ENCODE peak calls at places on chromosome 5, in four cellular contexts. X is IMR-90, L is hepatocyte, U is K562. T is an unnamed sample.

GRCh38 chr5:42951847-42952411 is 88.2 kb downstream of the ANXA2R start:
- DNase-seq in L (no peak), U (no peak), X (peak; percentile 22), T (peak; percentile 64)

GRCh38 chr5:147859962-147860640 is 18.4 kb upstream of the SCGB3A2 start:
- DNase-seq in U (no peak), X (no peak), L (no peak), T (no peak)

GRCh38 chr5:73135429-73136276 is 15.3 kb downstream of the TMEM171 start:
- DNase-seq in U (peak; percentile 53), X (peak; percentile 42), L (peak; percentile 18), T (peak; percentile 38)

GRCh38 chr5:65459995-65460394 is 21.7 kb downstream of the ADAMTS6 start:
- DNase-seq in L (no peak), U (no peak), X (no peak), T (no peak)

GRCh38 chr5:30499402-30499801 is 694.1 kb upstream of the CDH6 start:
- DNase-seq in L (no peak), U (no peak), X (no peak), T (no peak)

GRCh38 chr5:84634256-84634655 is 249.6 kb upstream of the EDIL3 start:
- DNase-seq in U (no peak), L (no peak), X (peak; percentile 17), T (peak; percentile 27)

GRCh38 chr5:40932766-40933165 is 23.5 kb downstream of the C7 start:
- DNase-seq in L (no peak), U (no peak), X (no peak), T (no peak)

GRCh38 chr5:1983401-1983800 is 100.7 kb upstream of the IRX4 start:
- DNase-seq in X (no peak), U (no peak), L (no peak), T (no peak)

GRCh38 chr5:10111575-10111974 is 138.1 kb downstream of the ATPSCKMT start:
- DNase-seq in X (peak; percentile 54), U (peak; percentile 36), L (peak; percentile 69), T (peak; percentile 37)

GRCh38 chr5:100900796-100901731 is 2.0 kb downstream of the ST8SIA4 start:
- DNase-seq in L (peak; percentile 70), U (no peak), X (peak; percentile 15), T (peak; percentile 60)

GRCh38 chr5:10323588-10324488 is 16.1 kb upstream of the CMBL start:
- DNase-seq in U (peak; percentile 42), X (peak; percentile 29), L (no peak), T (no peak)

GRCh38 chr5:125412561-125413535 is 666.4 kb upstream of the ZNF608 start:
- DNase-seq in X (peak; percentile 91), L (peak; percentile 90), U (no peak), T (peak; percentile 94)

GRCh38 chr5:42228279-42228678 is 195.0 kb upstream of the GHR start:
- DNase-seq in L (no peak), X (no peak), U (no peak), T (no peak)

GRCh38 chr5:127934791-127935256 is 148.7 kb upstream of the SLC12A2 start:
- DNase-seq in L (peak; percentile 70), X (peak; percentile 63), U (no peak), T (peak; percentile 51)

GRCh38 chr5:181184845-181185216 is 20.2 kb downstream of the TRIM7 start:
- DNase-seq in U (no peak), X (no peak), L (no peak), T (no peak)

GRCh38 chr5:11903614-11904269 is 504 bp downstream of the CTNND2 start:
- DNase-seq in U (no peak), L (peak; percentile 86), X (no peak), T (no peak)

GRCh38 chr5:157132302-157132612 is 10.4 kb downstream of the MED7 start:
- DNase-seq in X (no peak), L (no peak), U (no peak), T (no peak)

GRCh38 chr5:15008476-15008875 is 136.9 kb upstream of the ANKH start:
- DNase-seq in L (peak; percentile 93), X (peak; percentile 98), U (no peak), T (peak; percentile 99)

GRCh38 chr5:55680353-55680752 is 31.8 kb downstream of the SLC38A9 start:
- DNase-seq in L (no peak), U (no peak), X (no peak), T (peak; percentile 11)

GRCh38 chr5:116887104-116887503 is 312.5 kb upstream of the SEMA6A start:
- DNase-seq in L (no peak), X (no peak), U (no peak), T (no peak)

GRCh38 chr5:145531038-145531734 is 304.0 kb downstream of the PRELID2 start:
- DNase-seq in U (no peak), L (peak; percentile 70), X (peak; percentile 83), T (peak; percentile 57)

GRCh38 chr5:85311536-85311935 is 926.9 kb upstream of the EDIL3 start:
- DNase-seq in U (no peak), L (no peak), X (no peak), T (no peak)

GRCh38 chr5:1386274-1386717 is 41.4 kb upstream of the CLPTM1L start:
- DNase-seq in L (peak; percentile 75), U (peak; percentile 38), X (no peak), T (peak; percentile 21)

GRCh38 chr5:138337685-138338410 is at the start of gene FAM53C:
- DNase-seq in L (peak; percentile 97), U (peak; percentile 56), X (peak; percentile 89), T (peak; percentile 95)

GRCh38 chr5:138339464-138339863 is 1.4 kb downstream of the FAM53C start:
- DNase-seq in X (no peak), L (no peak), U (no peak), T (no peak)

GRCh38 chr5:138338411-138339085 is 482 bp downstream of the FAM53C start:
- DNase-seq in U (peak; percentile 88), X (no peak), L (no peak), T (no peak)

GRCh38 chr5:138340008-138340407 is 1.9 kb downstream of the FAM53C start:
- DNase-seq in L (no peak), U (no peak), X (no peak), T (no peak)

GRCh38 chr5:138339086-138339456 is 1.0 kb downstream of the FAM53C start:
- DNase-seq in L (peak; percentile 44), U (no peak), X (no peak), T (no peak)
- H3K4me2 ChIP-seq in L (peak overlapping the region; percentile 98), U (peak overlapping the region; percentile 99), X (peak overlapping the region; percentile 99), T (peak overlapping the region; percentile 91)

GRCh38 chr5:6540111-6540830 is 91.6 kb downstream of the UBE2QL1 start:
- DNase-seq in U (no peak), X (peak; percentile 56), L (no peak), T (no peak)
- H3K27me3 ChIP-seq in U (peaks cover 9% of the 10 kb centered on the region), X (no peaks in the 10 kb centered on the region), L (no peaks in the 10 kb centered on the region), T (no peaks in the 10 kb centered on the region)

GRCh38 chr5:95957804-95958203 is 3.8 kb downstream of the ELL2 start:
- DNase-seq in U (no peak), X (no peak), L (no peak), T (no peak)
- H3K4me2 ChIP-seq in U (peak overlapping the region; percentile 84), X (peak overlapping the region; percentile 87), L (peak overlapping the region; percentile 83), T (peak overlapping the region; percentile 78)

GRCh38 chr5:135546912-135547311 is 11.1 kb upstream of the NEUROG1 start:
- DNase-seq in U (no peak), X (no peak), L (no peak), T (no peak)

GRCh38 chr5:135545115-135545514 is 9.4 kb upstream of the NEUROG1 start:
- DNase-seq in U (no peak), L (no peak), X (no peak), T (no peak)

GRCh38 chr5:135546014-135546413 is 10.2 kb upstream of the NEUROG1 start:
- DNase-seq in X (no peak), U (no peak), L (no peak), T (no peak)

GRCh38 chr5:135543151-135543818 is 7.5 kb upstream of the NEUROG1 start:
- DNase-seq in X (no peak), L (no peak), U (no peak), T (no peak)

GRCh38 chr5:135544666-135545045 is 8.9 kb upstream of the NEUROG1 start:
- DNase-seq in L (no peak), U (no peak), X (no peak), T (no peak)
- H3K27me3 ChIP-seq in L (peaks cover 100% of the 10 kb centered on the region), U (no peaks in the 10 kb centered on the region), X (peaks cover 95% of the 10 kb centered on the region), T (peaks cover 48% of the 10 kb centered on the region)

GRCh38 chr5:171863928-171864327 is 78.3 kb downstream of the SMIM23 start:
- DNase-seq in X (peak; percentile 84), L (no peak), U (no peak), T (peak; percentile 41)
- H3K4me2 ChIP-seq in X (peak overlapping the region; percentile 74), L (no peak overlapping the region), U (no peak overlapping the region), T (no peak overlapping the region)

GRCh38 chr5:83470920-83471404 is 582 bp upstream of the VCAN start:
- DNase-seq in L (peak; percentile 58), X (no peak), U (no peak), T (no peak)
- H3K27me3 ChIP-seq in L (no peaks in the 10 kb centered on the region), X (peaks cover 8% of the 10 kb centered on the region), U (peaks cover 11% of the 10 kb centered on the region), T (no peaks in the 10 kb centered on the region)

GRCh38 chr5:113147088-113147487 is 170.5 kb downstream of the DCP2 start:
- DNase-seq in X (peak; percentile 99), L (peak; percentile 68), U (no peak), T (peak; percentile 86)
- H3K4me2 ChIP-seq in X (peak overlapping the region; percentile 41), L (peak overlapping the region; percentile 57), U (no peak overlapping the region), T (no peak overlapping the region)

GRCh38 chr5:81359108-81359507 is 34.8 kb downstream of the ACOT12 start:
- DNase-seq in X (no peak), U (no peak), L (no peak), T (no peak)

GRCh38 chr5:81363093-81363886 is 30.6 kb downstream of the ACOT12 start:
- DNase-seq in L (no peak), U (no peak), X (no peak), T (peak; percentile 5)

GRCh38 chr5:81360640-81361039 is 33.3 kb downstream of the ACOT12 start:
- DNase-seq in U (no peak), L (no peak), X (no peak), T (no peak)

GRCh38 chr5:81365541-81365940 is 28.4 kb downstream of the ACOT12 start:
- DNase-seq in L (no peak), X (no peak), U (no peak), T (no peak)

GRCh38 chr5:81361600-81361999 is 32.3 kb downstream of the ACOT12 start:
- DNase-seq in L (no peak), X (no peak), U (no peak), T (no peak)
- H3K27me3 ChIP-seq in L (no peaks in the 10 kb centered on the region), X (peaks cover under 1% of the 10 kb centered on the region), U (peaks cover 23% of the 10 kb centered on the region), T (no peaks in the 10 kb centered on the region)

T was measured in fibroblast of lung.